ENCODE peak calls at places on chromosomes 6 and 20, in five cellular contexts. E is IMR-90, Q is progenitor cell of endocrine pancreas, U is ovary, A is cardiac muscle cell. P is an unnamed sample.

GRCh38 chr6:84953401-84953800 is 189.0 kb upstream of the TBX18 start:
- DNase-seq in E (no peak), Q (no peak), U (no peak), A (no peak), P (peak)

GRCh38 chr6:167846997-167847606 is 20.4 kb downstream of the AFDN start:
- DNase-seq in E (no peak), Q (no peak), U (no peak), A (no peak), P (peak)

GRCh38 chr6:164832410-164832809 is 477.0 kb downstream of the C6orf118 start:
- DNase-seq in E (no peak), Q (no peak), U (no peak), A (no peak), P (no peak)

GRCh38 chr6:34791164-34791841 is 580 bp upstream of the BLTP3A start:
- DNase-seq in E (peak), Q (peak), U (peak), A (peak), P (peak)

GRCh38 chr20:50528129-50528528 is 17.9 kb downstream of the PTPN1 start:
- DNase-seq in E (no peak), Q (no peak), U (no peak), A (no peak), P (no peak)

GRCh38 chr20:56368351-56369134 is 9.8 kb downstream of the FAM210B start:
- DNase-seq in E (no peak), Q (no peak), U (no peak), A (no peak), P (no peak)

GRCh38 chr6:28742668-28743270 is 181.0 kb downstream of the TRIM27 start:
- DNase-seq in E (peak), Q (no peak), U (no peak), A (no peak), P (peak)

GRCh38 chr20:48850681-48851299 is 23.0 kb upstream of the PREX1 start:
- DNase-seq in E (no peak), Q (no peak), U (no peak), A (no peak), P (no peak)

GRCh38 chr6:4169028-4169789 is 33.8 kb upstream of the ECI2 start:
- DNase-seq in E (peak), Q (no peak), U (no peak), A (no peak), P (peak)

GRCh38 chr6:113490356-113490755 is 366.8 kb upstream of the MARCKS start:
- DNase-seq in E (no peak), Q (no peak), U (no peak), A (no peak), P (no peak)

GRCh38 chr6:130033999-130034814 is 15.8 kb downstream of the L3MBTL3 start:
- DNase-seq in E (peak), Q (no peak), U (peak), A (no peak), P (peak)

GRCh38 chr6:42774201-42774600 is 7.7 kb upstream of the BICRAL start:
- DNase-seq in E (no peak), Q (no peak), U (no peak), A (no peak), P (no peak)

DNA sequence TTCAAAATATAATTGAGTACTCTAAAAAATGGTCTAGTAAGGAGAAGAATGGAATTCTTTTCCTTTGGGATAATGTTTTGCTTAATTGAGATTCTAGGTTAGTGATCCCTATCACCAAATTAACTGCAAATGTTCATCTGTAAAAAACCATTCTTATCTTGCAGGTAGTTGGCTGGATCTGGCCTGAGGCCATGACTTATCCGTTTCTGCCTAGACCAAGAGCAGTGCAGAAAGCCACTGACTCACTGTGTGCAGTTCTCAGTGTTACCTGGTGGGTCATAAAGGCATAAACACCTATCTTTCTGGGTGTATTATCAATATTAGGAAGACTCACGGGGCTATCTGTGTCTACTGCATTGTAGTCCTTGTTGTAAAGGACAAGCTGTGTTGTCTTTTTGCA is 10.8 kb downstream of the RIPOR2 start:
- DNase-seq in E (no peak), Q (no peak), U (no peak), A (no peak), P (no peak)
- TF ChIP-seq CTCF in E (no peak), Q (no peak), U (no peak), A (no peak), P (no peak)

GRCh38 chr6:46486186-46486585 is 5.1 kb downstream of the RCAN2 start:
- DNase-seq in E (no peak), Q (no peak), U (no peak), A (no peak), P (no peak)

GRCh38 chr6:46491201-46491788 is at the start of gene RCAN2:
- DNase-seq in E (peak), Q (peak), U (peak), A (peak), P (peak)

GRCh38 chr6:46491789-46492547 is 719 bp upstream of the RCAN2 start:
- DNase-seq in E (peak), Q (peak), U (peak), A (peak), P (peak)

DNA sequence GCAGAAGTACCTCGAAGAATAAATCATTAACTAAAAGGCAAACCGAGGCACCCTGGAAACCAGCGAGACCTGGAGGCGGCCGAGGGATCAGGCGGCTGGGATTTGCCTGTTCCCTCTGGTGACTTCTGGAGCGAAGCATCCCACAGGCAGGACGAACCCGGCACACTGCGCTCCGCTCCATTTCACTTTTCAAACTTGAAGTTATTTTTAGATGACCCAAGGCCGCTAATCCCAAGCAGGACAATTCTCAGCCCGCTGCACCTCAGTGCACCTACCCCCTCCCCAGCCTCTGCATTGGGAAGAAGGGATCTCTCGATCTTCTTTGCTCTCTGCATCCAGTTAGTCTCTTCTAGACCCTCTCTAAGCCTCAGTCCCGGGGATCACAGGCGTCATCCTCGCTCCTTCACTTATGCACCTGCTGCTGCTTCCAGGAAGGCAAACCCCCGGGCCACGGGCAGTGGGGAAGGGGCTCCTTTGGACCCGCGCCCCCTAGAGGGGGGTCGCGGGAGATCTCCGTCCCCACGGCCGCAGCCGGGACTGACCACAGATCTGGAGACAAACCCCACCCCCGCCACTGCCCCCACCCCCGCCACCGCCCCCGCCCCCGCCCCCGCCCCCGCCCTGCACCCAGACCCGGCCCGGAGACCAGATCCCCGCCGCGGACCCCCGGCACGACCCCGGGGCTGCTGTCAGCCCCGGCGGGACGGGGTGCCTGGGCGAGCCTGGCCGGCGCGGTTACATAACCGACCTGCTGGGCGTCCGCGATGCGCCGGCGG is 636 bp downstream of the RCAN2 start:
- DNase-seq in E (no peak), Q (peak), U (peak), A (peak), P (no peak)
- TF ChIP-seq CTCF in E (no peak), Q (peak), U (peak), A (peak), P (peak)

GRCh38 chr6:154578004-154578559 is 67.6 kb upstream of the CNKSR3 start:
- DNase-seq in E (no peak), Q (no peak), U (no peak), A (no peak), P (no peak)
- TF ChIP-seq CTCF in E (no peak), Q (no peak), U (no peak), A (no peak), P (no peak)

GRCh38 chr20:21106171-21106694 is at the start of gene LINC00237:
- DNase-seq in E (no peak), Q (no peak), U (no peak), A (no peak), P (no peak)
- TF ChIP-seq CTCF in E (no peak), Q (no peak), U (no peak), A (no peak), P (no peak)

GRCh38 chr6:128068110-128068460 is 167.2 kb upstream of the THEMIS start:
- DNase-seq in E (no peak), Q (no peak), U (no peak), A (peak), P (no peak)
- TF ChIP-seq CTCF in E (no peak), Q (no peak), U (no peak), A (no peak), P (peak)

GRCh38 chr20:51600950-51601349 is 58.4 kb upstream of the NFATC2 start:
- DNase-seq in E (no peak), Q (no peak), U (no peak), A (no peak), P (no peak)
- TF ChIP-seq CTCF in E (no peak), Q (no peak), U (no peak), A (no peak), P (no peak)

GRCh38 chr6:125191916-125192609 is 38.5 kb downstream of the TPD52L1 start:
- DNase-seq in E (peak), Q (no peak), U (peak), A (peak), P (peak)
- TF ChIP-seq CTCF in E (peak), Q (peak), U (no peak), A (peak), P (peak)